ENCODE peak calls at places on chromosomes 6 and 20, in four cellular contexts. M is HEK293T, Z is HepG2, J is K562. N is an unnamed sample.

GRCh38 chr20:7859371-7859802 is 80.9 kb downstream of the HAO1 start:
- DNase-seq in M (peak), Z (peak), J (peak), N (peak)

GRCh38 chr6:53335224-53335994 is 13.3 kb downstream of the ELOVL5 start:
- DNase-seq in M (no peak), Z (no peak), J (no peak), N (peak)

GRCh38 chr20:39909447-39909846 is 779.6 kb downstream of the MAFB start:
- DNase-seq in M (no peak), Z (no peak), J (no peak), N (no peak)

GRCh38 chr6:107668826-107669474 is 155.2 kb downstream of the SCML4 start:
- DNase-seq in M (no peak), Z (no peak), J (no peak), N (peak)

GRCh38 chr6:147226163-147226724 is 22.0 kb downstream of the STXBP5 start:
- DNase-seq in M (no peak), Z (no peak), J (no peak), N (no peak)

GRCh38 chr6:155333414-155333813 is 19.1 kb upstream of the TFB1M start:
- DNase-seq in M (no peak), Z (no peak), J (no peak), N (peak)

GRCh38 chr6:169205176-169206160 is 48.2 kb downstream of the THBS2 start:
- DNase-seq in M (no peak), Z (no peak), J (no peak), N (no peak)

GRCh38 chr6:57177545-57178225 is 5.6 kb downstream of the BAG2 start:
- DNase-seq in M (no peak), Z (no peak), J (no peak), N (no peak)

GRCh38 chr6:25178336-25178735 is 100.8 kb upstream of the CARMIL1 start:
- DNase-seq in M (no peak), Z (no peak), J (no peak), N (no peak)

GRCh38 chr6:89941847-89942497 is 47.7 kb downstream of the GJA10 start:
- DNase-seq in M (no peak), Z (no peak), J (no peak), N (no peak)

GRCh38 chr20:6828794-6829423 is 61.4 kb downstream of the BMP2 start:
- DNase-seq in M (peak), Z (peak), J (peak), N (peak)

GRCh38 chr20:19806806-19807691 is 49.0 kb downstream of the RIN2 start:
- DNase-seq in M (no peak), Z (no peak), J (no peak), N (no peak)

GRCh38 chr6:15171026-15171425 is 74.8 kb upstream of the JARID2 start:
- DNase-seq in M (no peak), Z (no peak), J (no peak), N (peak)

GRCh38 chr6:163706688-163707087 is 292.2 kb downstream of the QKI start:
- DNase-seq in M (no peak), Z (no peak), J (no peak), N (no peak)
- TF ChIP-seq TARDBP in M (no peak), Z (no peak), J (no peak), N (no peak)

DNA sequence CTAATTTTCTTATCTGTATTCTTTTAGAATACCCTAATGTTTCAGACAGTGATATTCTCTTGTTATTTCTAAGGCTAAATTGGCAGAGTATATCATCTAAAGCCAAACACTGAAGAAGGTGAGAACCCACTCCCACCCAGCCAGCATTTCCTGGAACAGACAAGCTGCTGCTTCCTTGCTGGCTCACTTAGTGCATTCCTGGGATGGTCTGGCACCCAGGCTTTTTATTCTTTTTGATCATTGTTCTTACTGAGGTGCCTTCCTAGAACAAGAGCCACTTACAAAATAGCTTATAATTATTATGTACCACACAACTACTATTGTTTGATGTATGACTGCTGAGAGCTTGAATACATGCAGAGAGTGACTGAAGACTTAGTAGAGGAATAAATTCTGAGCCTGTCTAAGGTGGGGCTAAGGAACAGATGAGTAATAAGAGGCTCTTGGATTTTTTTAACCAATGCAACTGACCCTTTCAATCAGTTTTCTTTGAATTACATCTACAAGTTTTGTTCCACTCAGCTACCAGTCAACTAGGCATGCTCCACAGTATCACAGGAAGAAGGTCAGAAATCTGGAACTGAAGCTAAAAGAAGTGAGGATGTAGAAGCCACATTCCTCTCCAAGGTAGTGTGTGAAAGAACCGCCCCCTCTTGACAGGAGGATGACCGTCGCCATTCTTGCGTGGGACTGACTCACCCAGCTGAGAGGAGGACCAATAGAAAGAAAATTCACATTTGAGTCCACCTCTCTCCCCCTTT is 30.1 kb downstream of the PRPH2 start:
- DNase-seq in M (no peak), Z (no peak), J (no peak), N (no peak)
- TF ChIP-seq TARDBP in M (no peak), Z (no peak), J (no peak), N (no peak)

GRCh38 chr6:144741659-144742058 is 456.5 kb downstream of the UTRN start:
- DNase-seq in M (no peak), Z (peak), J (no peak), N (no peak)

GRCh38 chr6:144739873-144740272 is 454.7 kb downstream of the UTRN start:
- DNase-seq in M (no peak), Z (no peak), J (no peak), N (no peak)

GRCh38 chr6:144742779-144743178 is 457.6 kb downstream of the UTRN start:
- DNase-seq in M (no peak), Z (no peak), J (no peak), N (no peak)

GRCh38 chr6:144736763-144737162 is 451.6 kb downstream of the UTRN start:
- DNase-seq in M (no peak), Z (no peak), J (no peak), N (no peak)

DNA sequence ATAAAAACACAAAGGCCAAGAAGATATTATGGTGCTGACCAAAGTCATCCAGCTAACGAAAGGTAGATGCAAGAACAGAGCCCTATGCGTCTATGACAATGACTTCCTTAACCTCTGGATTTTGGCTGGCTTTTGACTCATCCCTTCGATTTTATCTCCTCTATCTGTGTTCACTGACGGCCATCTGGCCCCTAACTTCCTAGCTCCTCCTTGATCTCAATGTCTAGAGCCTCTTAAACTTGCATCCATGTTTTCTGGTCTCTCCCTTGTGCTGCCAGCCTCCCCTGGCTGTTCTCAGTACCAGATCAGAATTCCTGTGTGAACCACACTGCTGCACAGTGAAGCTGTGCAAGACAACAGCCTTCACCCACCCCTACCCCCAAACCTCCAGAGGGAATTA is 452.9 kb downstream of the UTRN start:
- DNase-seq in M (no peak), Z (no peak), J (peak), N (no peak)
- TF ChIP-seq TARDBP in M (no peak), Z (no peak), J (no peak), N (no peak)

GRCh38 chr20:1430004-1430451 is 36.6 kb downstream of the NSFL1C start:
- DNase-seq in M (no peak), Z (no peak), J (no peak), N (no peak)
- TF ChIP-seq TARDBP in M (no peak), Z (no peak), J (no peak), N (no peak)

GRCh38 chr6:150004101-150004782 is 21.1 kb downstream of the RAET1L start:
- DNase-seq in M (no peak), Z (no peak), J (no peak), N (no peak)
- TF ChIP-seq TARDBP in M (no peak), Z (no peak), J (no peak), N (no peak)

DNA sequence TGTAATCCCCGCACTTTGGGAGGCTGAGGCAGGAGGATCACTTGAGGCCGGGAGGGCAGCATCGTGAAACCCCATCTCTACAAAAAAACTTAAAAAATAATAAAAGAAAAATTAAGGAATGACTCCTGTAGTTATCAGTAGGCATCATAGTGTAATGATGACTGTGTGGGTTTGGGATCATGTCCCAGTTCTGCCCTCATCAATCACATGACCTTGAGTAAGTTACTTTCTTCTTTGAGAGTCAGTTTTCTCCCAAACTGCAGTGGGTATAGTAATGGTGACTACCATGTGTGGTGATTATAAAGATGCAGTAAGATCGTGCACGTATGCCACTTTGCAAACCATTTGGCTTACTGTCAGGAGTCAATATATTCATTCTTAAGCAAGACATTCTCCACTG is 89.2 kb downstream of the TXNDC5 start:
- DNase-seq in M (no peak), Z (no peak), J (no peak), N (no peak)
- TF ChIP-seq TARDBP in M (no peak), Z (no peak), J (no peak), N (no peak)

GRCh38 chr6:46022110-46022948 is 6.7 kb upstream of the CLIC5 start:
- DNase-seq in M (no peak), Z (no peak), J (no peak), N (no peak)

GRCh38 chr6:46026307-46026706 is 10.6 kb upstream of the CLIC5 start:
- DNase-seq in M (no peak), Z (no peak), J (no peak), N (no peak)

GRCh38 chr6:46023216-46023915 is 7.7 kb upstream of the CLIC5 start:
- DNase-seq in M (no peak), Z (no peak), J (no peak), N (no peak)

GRCh38 chr6:46025573-46025972 is 9.9 kb upstream of the CLIC5 start:
- DNase-seq in M (no peak), Z (no peak), J (no peak), N (no peak)

GRCh38 chr6:46024122-46024769 is 8.6 kb upstream of the CLIC5 start:
- DNase-seq in M (no peak), Z (no peak), J (peak), N (no peak)
- TF ChIP-seq TARDBP in M (no peak), Z (no peak), J (no peak), N (no peak)